ENCODE peak calls at places on chromosome 20, in seven cellular contexts. W is IMR-90, K is neuronal stem cell, R is mesendoderm, Z is mesenchymal stem cell, Y is trophoblast cell, H is H1. E is an unnamed sample.

GRCh38 chr20:12012241-12013222 is 94.8 kb downstream of the BTBD3 start:
- DNase-seq in W (peak), K (peak), R (peak), Z (peak), Y (peak), H (peak), E (peak)

GRCh38 chr20:58388882-58389323 is at the start of gene VAPB:
- DNase-seq in W (peak), K (peak), R (peak), Z (peak), Y (peak), H (peak), E (peak)

GRCh38 chr20:14481863-14482262 is 144.5 kb upstream of the FLRT3 start:
- DNase-seq in W (peak), K (no peak), R (no peak), Z (no peak), Y (peak), H (no peak), E (no peak)

GRCh38 chr20:4810446-4811019 is 88.8 kb downstream of the PRND start:
- DNase-seq in W (no peak), K (no peak), R (no peak), Z (no peak), Y (no peak), H (no peak), E (no peak)

GRCh38 chr20:20184149-20184548 is 131.8 kb downstream of the CFAP61 start:
- DNase-seq in W (no peak), K (no peak), R (no peak), Z (no peak), Y (peak), H (no peak), E (no peak)

GRCh38 chr20:37356387-37356786 is 10.4 kb downstream of the SRC start:
- DNase-seq in W (no peak), K (no peak), R (no peak), Z (no peak), Y (no peak), H (no peak), E (no peak)

GRCh38 chr20:15916623-15917022 is 656.6 kb downstream of the KIF16B start:
- DNase-seq in W (no peak), K (no peak), R (peak), Z (no peak), Y (peak), H (no peak), E (no peak)

GRCh38 chr20:36642136-36642535 is 3.9 kb downstream of the SLA2 start:
- DNase-seq in W (no peak), K (no peak), R (no peak), Z (no peak), Y (no peak), H (no peak), E (no peak)

GRCh38 chr20:50054626-50055511 is 58.1 kb downstream of the UBE2V1 start:
- DNase-seq in W (peak), K (no peak), R (no peak), Z (no peak), Y (peak), H (no peak), E (no peak)

GRCh38 chr20:10536531-10536930 is 101.4 kb downstream of the SLX4IP start:
- DNase-seq in W (peak), K (no peak), R (peak), Z (no peak), Y (no peak), H (no peak), E (peak)

GRCh38 chr20:36061754-36062153 is 92.8 kb upstream of the EPB41L1 start:
- DNase-seq in W (no peak), K (no peak), R (no peak), Z (no peak), Y (no peak), H (no peak), E (no peak)

GRCh38 chr20:22080985-22081384 is 375.5 kb downstream of the PAX1 start:
- DNase-seq in W (no peak), K (no peak), R (no peak), Z (no peak), Y (no peak), H (no peak), E (no peak)

GRCh38 chr20:25058051-25058796 is at the start of gene ACSS1:
- DNase-seq in W (peak), K (no peak), R (no peak), Z (peak), Y (peak), H (peak), E (peak)

GRCh38 chr20:51221791-51222408 is 199.0 kb upstream of the KCNG1 start:
- DNase-seq in W (peak), K (no peak), R (peak), Z (peak), Y (peak), H (peak), E (peak)

GRCh38 chr20:56454754-56455153 is 13.7 kb upstream of the RTF2 start:
- DNase-seq in W (no peak), K (no peak), R (no peak), Z (no peak), Y (no peak), H (no peak), E (no peak)

GRCh38 chr20:11755071-11755881 is 162.4 kb upstream of the BTBD3 start:
- DNase-seq in W (no peak), K (peak), R (no peak), Z (peak), Y (no peak), H (no peak), E (no peak)

DNA sequence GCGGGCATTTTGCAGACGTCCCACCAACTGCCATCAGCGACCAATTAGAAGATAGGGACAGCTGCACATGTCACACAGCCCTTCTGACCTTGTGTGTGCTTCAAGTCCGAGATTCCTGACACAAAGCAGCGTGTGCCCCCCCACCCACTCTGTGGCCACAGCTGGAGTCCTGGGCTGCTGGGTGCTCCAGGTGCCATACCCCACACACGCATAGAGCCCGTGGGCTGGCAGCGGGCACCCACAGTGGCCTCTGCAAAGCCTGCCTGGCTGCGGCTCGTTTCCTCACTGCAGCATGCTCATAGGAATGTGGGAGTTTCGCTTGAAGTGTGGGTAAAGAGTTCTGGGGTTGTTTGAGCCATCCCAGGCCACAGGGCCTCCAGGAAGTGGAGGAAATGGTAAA is 2.5 kb upstream of the ADRM1 start:
- DNase-seq in W (no peak), K (no peak), R (no peak), Z (no peak), Y (no peak), H (no peak), E (peak)
- H2BK120ac ChIP-seq in W (no peak), K (no peak), R (no peak), Z (no peak), Y (no peak), H (no peak), E (no peak)

DNA sequence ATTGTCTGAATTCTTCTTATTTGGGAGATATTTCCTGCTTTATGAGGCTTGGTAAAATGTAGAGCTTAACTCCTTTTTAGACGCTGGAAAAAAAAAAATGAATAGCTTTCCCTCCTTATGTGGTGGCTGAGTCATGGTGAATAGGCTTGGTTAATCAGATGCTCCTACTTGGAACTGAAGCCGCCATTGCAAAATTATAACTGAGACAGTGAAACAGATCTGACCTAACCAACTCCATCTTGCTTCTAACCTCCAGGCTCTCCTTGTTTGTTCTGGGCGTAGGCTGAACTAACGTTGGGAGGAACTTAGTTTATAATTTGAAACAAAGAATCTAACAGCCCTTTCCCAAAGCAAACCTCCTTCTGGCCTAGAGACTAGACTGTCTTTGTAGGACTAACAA is 43.2 kb upstream of the PLCB4 start:
- DNase-seq in W (peak), K (no peak), R (no peak), Z (peak), Y (no peak), H (no peak), E (no peak)
- H2BK120ac ChIP-seq in W (peak), K (no peak), R (no peak), Z (no peak), Y (no peak), H (no peak), E (no peak)

GRCh38 chr20:33869283-33869682 is 58.1 kb downstream of the CHMP4B start:
- DNase-seq in W (no peak), K (no peak), R (no peak), Z (no peak), Y (no peak), H (no peak), E (no peak)

GRCh38 chr20:33868042-33868441 is 56.9 kb downstream of the CHMP4B start:
- DNase-seq in W (no peak), K (no peak), R (no peak), Z (no peak), Y (no peak), H (no peak), E (no peak)

GRCh38 chr20:33868571-33868970 is 57.4 kb downstream of the CHMP4B start:
- DNase-seq in W (no peak), K (no peak), R (no peak), Z (no peak), Y (no peak), H (no peak), E (no peak)

GRCh38 chr20:33874129-33874528 is 63.0 kb downstream of the CHMP4B start:
- DNase-seq in W (no peak), K (no peak), R (peak), Z (no peak), Y (no peak), H (no peak), E (no peak)

GRCh38 chr20:33871362-33871761 is 60.2 kb downstream of the CHMP4B start:
- DNase-seq in W (peak), K (no peak), R (no peak), Z (no peak), Y (no peak), H (no peak), E (no peak)
- H2BK120ac ChIP-seq in W (no peak), K (peak), R (no peak), Z (no peak), Y (no peak), H (no peak), E (no peak)

GRCh38 chr20:62101078-62101477 is 21.2 kb upstream of the LSM14B start:
- DNase-seq in W (no peak), K (no peak), R (no peak), Z (no peak), Y (no peak), H (no peak), E (no peak)
- H2BK120ac ChIP-seq in W (no peak), K (no peak), R (no peak), Z (no peak), Y (no peak), H (no peak), E (no peak)

GRCh38 chr20:62834967-62835730 is 18.3 kb downstream of the COL9A3 start:
- DNase-seq in W (no peak), K (no peak), R (no peak), Z (no peak), Y (no peak), H (no peak), E (no peak)
- H2BK120ac ChIP-seq in W (no peak), K (no peak), R (no peak), Z (no peak), Y (no peak), H (no peak), E (no peak)

GRCh38 chr20:48621256-48622078 is 206.3 kb downstream of the PREX1 start:
- DNase-seq in W (peak), K (no peak), R (no peak), Z (peak), Y (peak), H (no peak), E (no peak)
- H2BK120ac ChIP-seq in W (no peak), K (no peak), R (no peak), Z (no peak), Y (no peak), H (no peak), E (no peak)

DNA sequence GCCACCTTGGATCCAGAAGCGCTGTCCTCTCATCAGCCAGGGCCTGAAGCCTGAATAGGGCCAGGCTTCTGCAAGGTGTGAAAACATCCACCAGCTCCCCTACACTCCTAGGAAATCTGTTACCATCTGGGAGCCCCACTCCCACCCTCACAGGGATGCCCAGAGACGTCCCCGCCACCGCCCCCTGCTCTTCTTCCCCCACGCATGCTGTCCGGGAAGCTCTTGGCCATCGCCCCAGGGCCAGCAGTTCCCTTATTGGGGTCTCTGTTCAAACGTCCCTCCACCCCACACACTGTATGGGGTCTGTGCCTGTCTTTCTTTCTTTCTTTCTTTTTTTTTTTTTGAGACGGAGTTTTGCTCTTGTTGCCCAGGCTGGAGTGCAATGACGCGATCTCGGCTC is 3.8 kb downstream of the RGS19 start:
- DNase-seq in W (no peak), K (no peak), R (no peak), Z (no peak), Y (no peak), H (no peak), E (no peak)
- H2BK120ac ChIP-seq in W (no peak), K (no peak), R (no peak), Z (no peak), Y (no peak), H (no peak), E (no peak)